ENCODE peak calls at places on chromosomes 16 and 17, in eight cellular contexts. G, L, Y, W, T, K, M and P are unnamed samples.

GRCh38 chr17:19017401-19017800 is 12.8 kb upstream of the FAM83G start:
- DNase-seq in Y (no peak), K (no peak), M (no peak), W (no peak), G (no peak), T (no peak), L (no peak), P (no peak)

GRCh38 chr17:82267575-82268379 is 5.7 kb downstream of the CSNK1D start:
- DNase-seq in Y (peak; percentile 96), T (no peak), W (peak; percentile 97), K (peak; percentile 88), L (peak; percentile 20), G (no peak), M (peak; percentile 91), P (no peak)

GRCh38 chr17:28333083-28333746 is 2.1 kb downstream of the IFT20 start:
- DNase-seq in W (peak; percentile 8), K (no peak), L (no peak), Y (no peak), M (no peak), T (peak; percentile 35), G (no peak), P (no peak)

GRCh38 chr17:45305532-45306087 is 11.2 kb downstream of the MAP3K14 start:
- DNase-seq in Y (peak; percentile 55), K (no peak), W (no peak), G (no peak), M (no peak), T (no peak), L (no peak), P (no peak)

GRCh38 chr16:24114876-24115275 is 141.3 kb upstream of the CACNG3 start:
- DNase-seq in K (no peak), W (no peak), Y (no peak), G (no peak), L (no peak), M (no peak), T (no peak), P (no peak)

GRCh38 chr17:43367588-43368242 is 31.1 kb upstream of the ARL4D start:
- DNase-seq in L (no peak), T (peak; percentile 81), W (no peak), G (peak; percentile 93), K (no peak), M (no peak), Y (peak; percentile 97), P (peak; percentile 74)

GRCh38 chr17:40218740-40219072 is 398 bp upstream of the WIPF2 start:
- DNase-seq in Y (peak; percentile 82), W (peak; percentile 84), G (peak; percentile 36), T (peak; percentile 94), M (peak; percentile 35), K (peak; percentile 28), L (peak; percentile 16), P (peak; percentile 93)

GRCh38 chr17:31788956-31789355 is 70.1 kb downstream of the COPRS start:
- DNase-seq in K (no peak), G (no peak), L (no peak), Y (no peak), W (no peak), M (no peak), T (no peak), P (no peak)

GRCh38 chr16:89890886-89891657 is 17.7 kb downstream of the TCF25 start:
- DNase-seq in K (no peak), L (no peak), T (no peak), Y (no peak), M (no peak), G (no peak), W (peak; percentile 61), P (no peak)

GRCh38 chr16:15865742-15866141 is 8.9 kb upstream of the MYH11 start:
- DNase-seq in W (no peak), M (no peak), T (no peak), Y (peak; percentile 62), K (no peak), L (no peak), G (no peak), P (no peak)

GRCh38 chr17:49123061-49123460 is 9.5 kb upstream of the B4GALNT2 start:
- DNase-seq in M (no peak), G (no peak), K (no peak), L (no peak), T (no peak), W (no peak), Y (no peak), P (no peak)

GRCh38 chr16:4369006-4369766 is 2.5 kb upstream of the VASN start:
- DNase-seq in T (no peak), K (no peak), L (no peak), W (peak; percentile 64), Y (no peak), M (peak; percentile 15), G (no peak), P (no peak)

GRCh38 chr17:79797492-79798295 is 817 bp upstream of the CBX8 start:
- DNase-seq in W (no peak), M (peak; percentile 42), Y (no peak), K (no peak), G (peak; percentile 58), L (no peak), T (peak; percentile 91), P (peak; percentile 89)

GRCh38 chr17:57044976-57045867 is 39.8 kb upstream of the AKAP1 start:
- DNase-seq in K (no peak), G (no peak), Y (no peak), T (no peak), W (no peak), L (no peak), M (no peak), P (no peak)

GRCh38 chr17:22671110-22671509 is 978.8 kb downstream of the KCNJ18 start:
- DNase-seq in Y (no peak), G (no peak), L (no peak), W (no peak), M (no peak), K (no peak), T (no peak), P (no peak)

GRCh38 chr17:44584498-44584897 is 27.2 kb downstream of the FZD2 start:
- DNase-seq in M (no peak), T (peak; percentile 80), G (no peak), Y (no peak), L (no peak), W (no peak), K (no peak), P (no peak)

GRCh38 chr17:4407851-4408250 is 25.9 kb upstream of the SPNS3 start:
- DNase-seq in M (no peak), L (no peak), G (no peak), K (no peak), Y (peak; percentile 15), T (no peak), W (no peak), P (no peak)

GRCh38 chr17:59440757-59441458 is 109.5 kb downstream of the YPEL2 start:
- DNase-seq in K (peak; percentile 89), Y (peak; percentile 89), T (peak; percentile 99), W (peak; percentile 97), M (peak; percentile 74), L (peak; percentile 53), G (peak; percentile 89), P (peak; percentile 93)

GRCh38 chr17:77580956-77581355 is 377.5 kb upstream of the TNRC6C start:
- DNase-seq in L (no peak), Y (no peak), K (no peak), W (no peak), M (no peak), T (peak; percentile 22), G (no peak), P (no peak)

GRCh38 chr16:3158498-3159314 is 23.9 kb downstream of the ZNF213 start:
- DNase-seq in W (peak; percentile 92), K (peak; percentile 86), M (peak; percentile 85), T (peak; percentile 95), Y (peak; percentile 84), G (peak; percentile 89), L (no peak), P (peak; percentile 78)

GRCh38 chr17:5545051-5545987 is 39.0 kb downstream of the NLRP1 start:
- DNase-seq in Y (no peak), G (no peak), W (no peak), K (no peak), M (no peak), L (no peak), T (no peak), P (no peak)

DNA sequence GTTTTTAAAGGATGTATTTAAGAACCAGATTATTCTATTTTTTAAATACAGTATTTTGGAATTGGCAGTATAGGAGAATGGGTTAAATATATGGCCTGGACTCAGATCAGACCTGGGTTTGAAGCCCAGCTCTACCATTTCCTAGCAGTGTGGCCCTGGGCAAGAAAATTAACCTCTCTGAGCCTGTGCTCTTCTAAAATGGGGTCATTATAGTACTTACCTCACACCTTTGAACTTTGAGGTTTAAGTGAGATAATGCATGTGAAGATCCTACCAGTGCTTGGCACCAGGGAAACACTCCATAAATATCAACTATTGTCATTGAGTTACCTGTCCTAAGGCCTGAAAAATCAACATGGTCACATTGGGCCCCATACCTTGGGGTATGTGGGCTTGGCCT is 93.4 kb upstream of the WSB1 start:
- DNase-seq in M (no peak), W (no peak), K (no peak), Y (no peak), L (no peak), G (no peak), T (no peak), P (no peak)
- H3K9me3 ChIP-seq in M (no peaks in the 10 kb centered on the region), W (no peaks in the 10 kb centered on the region), K (no peaks in the 10 kb centered on the region), Y (no peaks in the 10 kb centered on the region), L (no peaks in the 10 kb centered on the region), G (no peaks in the 10 kb centered on the region), T (peaks cover 31% of the 10 kb centered on the region), P (no peaks in the 10 kb centered on the region)

GRCh38 chr17:75721463-75722011 is 278 bp downstream of the ITGB4 start:
- DNase-seq in Y (no peak), T (no peak), M (no peak), G (no peak), W (no peak), L (no peak), K (no peak), P (no peak)

GRCh38 chr17:75722076-75722475 is 817 bp downstream of the ITGB4 start:
- DNase-seq in M (no peak), Y (no peak), W (no peak), K (no peak), T (no peak), G (no peak), L (no peak), P (no peak)

GRCh38 chr17:75724016-75725003 is 3.1 kb downstream of the ITGB4 start:
- DNase-seq in W (no peak), Y (no peak), L (no peak), G (no peak), T (no peak), M (no peak), K (no peak), P (no peak)

GRCh38 chr17:75723201-75723930 is 2.1 kb downstream of the ITGB4 start:
- DNase-seq in T (no peak), K (no peak), G (no peak), Y (no peak), W (no peak), L (no peak), M (no peak), P (no peak)

GRCh38 chr17:75722542-75723095 is 1.4 kb downstream of the ITGB4 start:
- DNase-seq in M (no peak), L (no peak), Y (no peak), K (no peak), T (no peak), W (no peak), G (no peak), P (no peak)
- H3K4me3 ChIP-seq in M (peak overlapping the region; percentile 54), L (peak overlapping the region; percentile 60), Y (no peak overlapping the region), K (peak overlapping the region; percentile 84), T (no peak overlapping the region), W (no peak overlapping the region), G (no peak overlapping the region), P (no peak overlapping the region)

GRCh38 chr16:19071811-19072777 is 4.7 kb downstream of the COQ7 start:
- DNase-seq in W (peak; percentile 57), T (peak; percentile 88), M (peak; percentile 41), L (no peak), Y (peak; percentile 61), G (peak; percentile 72), K (no peak), P (peak; percentile 77)
- TF ChIP-seq CTCF in W (peak; percentile 46), T (peak; percentile 87), M (peak; percentile 73), L (peak; percentile 76), Y (peak; percentile 73), G (peak; percentile 75), K (peak; percentile 54), P (peak; percentile 89)

GRCh38 chr16:847681-848445 is 47.3 kb upstream of the GNG13 start:
- DNase-seq in G (no peak), M (no peak), Y (no peak), L (no peak), T (no peak), W (no peak), K (no peak), P (no peak)
- H3K9me3 ChIP-seq in G (peaks cover 12% of the 10 kb centered on the region), M (no peaks in the 10 kb centered on the region), Y (no peaks in the 10 kb centered on the region), L (no peaks in the 10 kb centered on the region), T (peaks cover 19% of the 10 kb centered on the region), W (no peaks in the 10 kb centered on the region), K (no peaks in the 10 kb centered on the region), P (peaks cover 25% of the 10 kb centered on the region)